ENCODE peak calls at places on chromosomes 5 and 9, in five cellular contexts. N is IMR-90, B is OCI-LY7, U is right lobe of liver, L is testis. K is an unnamed sample. For H3K9me3, the result is how much of the 10 kb centered on the place peaks cover.

GRCh38 chr9:122119721-122120120 is 26.6 kb upstream of the TTLL11 start:
- DNase-seq in N (no peak), B (no peak), U (no peak), L (no peak), K (no peak)

GRCh38 chr9:71472400-71472799 is 295.9 kb downstream of the CEMIP2 start:
- DNase-seq in U (no peak), N (no peak), B (no peak), L (peak), K (no peak)

GRCh38 chr5:105581988-105582690 is 2019.5 kb upstream of the NUDT12 start:
- DNase-seq in L (no peak), B (no peak), U (no peak), N (no peak), K (no peak)

GRCh38 chr5:76469656-76470290 is 66.7 kb downstream of the IQGAP2 start:
- DNase-seq in B (no peak), L (no peak), N (peak), U (no peak), K (no peak)

GRCh38 chr5:177507165-177507564 is 2.5 kb downstream of the DOK3 start:
- DNase-seq in B (peak), U (no peak), N (no peak), L (no peak), K (no peak)

GRCh38 chr5:130141689-130142320 is 237.5 kb downstream of the CHSY3 start:
- DNase-seq in B (no peak), L (peak), U (no peak), N (no peak), K (no peak)

GRCh38 chr5:147689436-147689835 is 93.1 kb downstream of the JAKMIP2 start:
- DNase-seq in L (no peak), U (no peak), B (no peak), N (no peak), K (no peak)

GRCh38 chr5:157933005-157933404 is 74.1 kb upstream of the CLINT1 start:
- DNase-seq in N (no peak), L (no peak), B (no peak), U (no peak), K (no peak)

GRCh38 chr9:135821116-135821515 is 86.2 kb downstream of the CAMSAP1 start:
- DNase-seq in U (peak), B (no peak), L (no peak), N (no peak), K (no peak)

GRCh38 chr5:178992291-178992895 is 2.7 kb downstream of the GRM6 start:
- DNase-seq in B (no peak), L (no peak), N (no peak), U (no peak), K (no peak)

GRCh38 chr5:10891193-10891592 is 130.2 kb upstream of the DAP start:
- DNase-seq in U (no peak), N (peak), B (no peak), L (no peak), K (no peak)

GRCh38 chr9:114691046-114691955 is 9.3 kb upstream of the TEX48 start:
- DNase-seq in L (no peak), B (no peak), U (no peak), N (peak), K (no peak)

GRCh38 chr9:71072587-71072986 is 48.8 kb downstream of the TRPM3 start:
- DNase-seq in L (no peak), B (no peak), N (no peak), U (no peak), K (no peak)

GRCh38 chr9:33468797-33469621 is 4.7 kb downstream of the NOL6 start:
- DNase-seq in U (no peak), N (no peak), B (no peak), L (no peak), K (no peak)

GRCh38 chr9:2174321-2174720 is 159.2 kb downstream of the SMARCA2 start:
- DNase-seq in L (no peak), B (no peak), N (no peak), U (no peak), K (no peak)

GRCh38 chr5:88889165-88890069 is 6.4 kb upstream of the MEF2C start:
- DNase-seq in U (peak), L (peak), B (no peak), N (peak), K (peak)

GRCh38 chr9:130713286-130713975 is 19.9 kb downstream of the EXOSC2 start:
- DNase-seq in U (peak), L (peak), B (peak), N (peak), K (no peak)

GRCh38 chr9:89872913-89873707 is 268.3 kb downstream of the GADD45G start:
- DNase-seq in L (peak), N (no peak), U (peak), B (no peak), K (no peak)

GRCh38 chr9:36961568-36962360 is 72.3 kb downstream of the PAX5 start:
- DNase-seq in U (peak), L (no peak), B (no peak), N (no peak), K (no peak)

DNA sequence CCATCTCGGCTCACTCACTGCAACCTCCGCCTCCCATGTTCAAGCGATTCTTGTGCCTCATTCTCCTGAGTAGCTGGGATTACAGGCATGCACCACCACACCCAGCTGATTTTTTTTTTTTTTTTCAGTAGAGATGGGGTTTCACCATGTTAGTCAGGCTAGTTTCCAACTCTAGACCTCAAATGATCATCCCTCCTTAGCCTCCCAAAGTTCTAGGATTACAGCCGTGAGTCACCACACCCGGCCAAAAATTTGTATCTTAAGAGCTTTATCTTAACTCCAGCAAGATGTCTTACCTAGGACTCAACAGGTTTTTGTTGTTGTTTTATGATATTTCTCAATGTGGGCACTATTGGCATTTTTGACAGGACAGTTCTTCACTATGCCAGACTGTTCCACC is 27.9 kb downstream of the LYRM7 start:
- DNase-seq in N (peak), U (no peak), L (no peak), B (no peak), K (no peak)
- H3K9me3 ChIP-seq in N (under half), U (under half), L (under half), B (under half), K (under half)

GRCh38 chr9:8315211-8315610 is 515.6 kb upstream of the DMAC1 start:
- DNase-seq in L (no peak), U (no peak), B (no peak), N (peak), K (no peak)
- H3K9me3 ChIP-seq in L (under half), U (under half), B (under half), N (under half), K (under half)

GRCh38 chr5:141399555-141400258 is 2.0 kb downstream of the PCDHGB5 start:
- DNase-seq in N (no peak), B (no peak), L (no peak), U (no peak), K (no peak)
- H3K9me3 ChIP-seq in N (under half), B (under half), L (under half), U (under half), K (under half)

DNA sequence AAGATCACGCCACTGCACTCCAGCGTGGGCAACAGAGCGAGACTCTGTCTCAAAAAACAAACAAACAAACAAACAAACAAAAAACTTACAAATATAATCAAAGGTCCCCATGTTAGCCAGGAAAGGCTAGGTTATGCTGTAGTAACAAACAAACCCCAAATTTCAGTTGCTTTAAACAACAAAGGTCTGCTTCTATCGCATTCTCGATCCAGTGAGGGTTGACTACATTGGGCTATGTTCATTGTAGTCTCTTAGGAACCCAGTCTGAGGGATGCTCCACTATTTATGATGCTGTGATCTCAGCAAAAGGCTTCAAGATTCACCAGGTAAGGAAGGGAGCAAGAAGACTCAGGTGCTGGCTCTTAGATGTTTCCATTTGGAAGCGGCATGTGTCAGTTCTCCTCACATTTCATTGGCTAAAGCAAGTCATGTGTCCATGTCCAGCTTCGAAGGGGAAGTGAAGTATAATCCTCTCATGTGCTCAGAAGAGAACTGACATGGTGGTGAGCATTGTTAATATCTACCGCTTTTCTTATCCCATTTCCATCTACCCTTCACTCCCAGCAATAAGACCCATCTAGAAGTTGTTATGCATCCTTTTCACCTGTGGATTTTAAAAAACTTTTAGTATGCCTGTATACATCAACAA is 26.5 kb upstream of the NEK6 start:
- DNase-seq in U (no peak), N (no peak), L (no peak), B (no peak), K (no peak)
- H3K9me3 ChIP-seq in U (under half), N (under half), L (under half), B (under half), K (under half)

GRCh38 chr5:135193213-135194125 is 159.4 kb upstream of the PITX1 start:
- DNase-seq in L (no peak), U (no peak), N (peak), B (no peak), K (no peak)
- H3K9me3 ChIP-seq in L (under half), U (under half), N (under half), B (under half), K (under half)

GRCh38 chr9:127525426-127526188 is 74.3 kb downstream of the LRSAM1 start:
- DNase-seq in L (no peak), B (peak), N (peak), U (no peak), K (no peak)

GRCh38 chr9:127523312-127523851 is 72.1 kb downstream of the LRSAM1 start:
- DNase-seq in L (no peak), U (no peak), N (peak), B (no peak), K (no peak)

GRCh38 chr9:127521919-127522304 is 70.6 kb downstream of the LRSAM1 start:
- DNase-seq in N (no peak), L (no peak), B (no peak), U (no peak), K (peak)

GRCh38 chr9:127522727-127523126 is 71.4 kb downstream of the LRSAM1 start:
- DNase-seq in B (no peak), U (no peak), L (no peak), N (no peak), K (no peak)

GRCh38 chr9:127524373-127524772 is 73.1 kb downstream of the LRSAM1 start:
- DNase-seq in L (no peak), N (peak), U (no peak), B (no peak), K (no peak)
- H3K9me3 ChIP-seq in L (under half), N (under half), U (under half), B (under half), K (under half)

GRCh38 chr5:119257613-119258012 is 98.2 kb upstream of the TNFAIP8 start:
- DNase-seq in U (no peak), N (no peak), L (no peak), B (no peak), K (no peak)

GRCh38 chr5:119250946-119251901 is 104.6 kb upstream of the TNFAIP8 start:
- DNase-seq in N (peak), B (no peak), U (no peak), L (no peak), K (no peak)

GRCh38 chr5:119255571-119256356 is 100.1 kb upstream of the TNFAIP8 start:
- DNase-seq in L (no peak), N (peak), U (no peak), B (peak), K (no peak)
- H3K9me3 ChIP-seq in L (under half), N (under half), U (under half), B (under half), K (under half)

DNA sequence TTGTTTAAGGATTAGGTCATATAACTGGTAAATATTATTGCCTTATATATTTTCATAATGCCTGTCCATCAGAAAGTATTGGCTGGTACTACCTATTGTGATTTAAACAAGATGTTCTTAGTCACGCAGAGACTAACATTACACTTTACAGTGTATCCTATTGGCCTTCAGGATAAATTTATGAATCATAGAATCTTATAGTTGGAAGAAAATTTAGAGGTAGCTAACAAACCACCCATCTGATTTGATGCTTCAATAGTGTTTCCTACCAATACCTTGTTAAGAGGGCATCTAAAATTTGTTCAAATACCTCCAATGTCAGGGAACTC is 2173.7 kb upstream of the WWC1 start:
- DNase-seq in B (no peak), L (no peak), U (no peak), N (no peak), K (no peak)
- H3K9me3 ChIP-seq in B (under half), L (under half), U (under half), N (under half), K (under half)

DNA sequence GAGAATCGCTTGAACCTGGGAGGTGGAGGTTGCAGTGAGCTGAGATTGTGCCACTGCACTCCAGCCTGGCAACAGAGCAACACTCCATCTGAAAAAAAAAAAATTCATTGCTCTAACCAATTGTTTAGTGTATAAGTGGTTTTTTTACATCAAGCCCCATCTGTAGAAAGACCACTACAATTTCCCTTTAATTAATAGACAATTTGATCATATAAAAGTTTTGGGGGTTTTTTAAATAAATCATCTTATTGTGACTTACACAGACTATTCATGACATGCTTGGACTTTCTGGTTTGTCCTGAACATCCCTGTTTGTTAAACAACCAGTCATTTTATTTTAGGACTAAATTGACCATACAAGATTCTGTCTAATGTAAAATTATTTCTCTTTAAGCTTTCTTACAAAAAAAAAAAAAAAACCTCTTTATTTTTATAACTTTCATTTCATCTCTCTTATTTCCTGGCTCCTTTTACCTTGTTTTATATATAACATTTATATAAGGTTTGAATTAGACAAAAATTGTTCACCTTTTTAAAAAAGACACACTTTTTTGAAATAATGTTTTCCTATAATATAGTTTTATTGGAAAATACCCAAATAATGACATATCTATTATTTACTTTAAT is 9.8 kb upstream of the FANCC start:
- DNase-seq in L (no peak), B (peak), U (no peak), N (no peak), K (no peak)
- H3K9me3 ChIP-seq in L (under half), B (under half), U (under half), N (under half), K (under half)

GRCh38 chr5:16867585-16867953 is 68.5 kb downstream of the MYO10 start:
- DNase-seq in N (no peak), U (no peak), B (no peak), L (no peak), K (no peak)

GRCh38 chr5:16866795-16867584 is 69.1 kb downstream of the MYO10 start:
- DNase-seq in L (peak), N (peak), B (no peak), U (no peak), K (peak)

GRCh38 chr5:16871746-16872339 is 64.2 kb downstream of the MYO10 start:
- DNase-seq in U (no peak), L (no peak), N (peak), B (no peak), K (no peak)

GRCh38 chr5:16869821-16870796 is 66.0 kb downstream of the MYO10 start:
- DNase-seq in L (no peak), U (no peak), N (peak), B (no peak), K (no peak)

DNA sequence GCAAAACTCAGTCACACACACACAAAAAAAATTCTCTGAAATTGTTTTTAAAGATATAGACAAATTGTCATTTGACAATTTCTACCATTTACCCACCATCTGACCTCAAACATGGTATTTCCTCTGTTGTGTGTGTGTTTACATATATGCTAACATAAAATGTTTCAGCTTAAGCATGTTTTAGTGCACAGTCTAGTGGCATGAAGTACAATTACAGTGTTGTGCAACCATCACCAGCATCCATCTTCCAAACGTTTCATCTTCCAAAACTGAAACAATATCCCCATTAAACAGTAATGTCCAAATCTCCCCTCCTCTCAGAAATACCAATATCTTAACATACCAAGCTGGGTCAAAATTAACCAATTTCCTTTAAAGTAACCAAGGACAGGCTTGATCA is 65.2 kb downstream of the MYO10 start:
- DNase-seq in L (no peak), U (no peak), N (no peak), B (no peak), K (no peak)
- H3K9me3 ChIP-seq in L (under half), U (under half), N (under half), B (under half), K (under half)

K was measured in pancreas.